ENCODE peak calls at places on chromosomes 4 and X, in six cellular contexts. I, Y, G, P, Q and J are unnamed samples.

GRCh38 chr4:54539500-54540029 is 118.2 kb upstream of the KIT start:
- DNase-seq in I (peak), Y (no peak), G (peak), P (peak), Q (peak), J (peak)

GRCh38 chr4:150583287-150584197 is 1.6 kb downstream of the MAB21L2 start:
- DNase-seq in I (peak), Y (no peak), G (peak), P (no peak), Q (peak), J (peak)

GRCh38 chr4:177001271-177002175 is 208.8 kb upstream of the VEGFC start:
- DNase-seq in I (no peak), Y (no peak), G (peak), P (no peak), Q (peak), J (no peak)

GRCh38 chrX:150200820-150201287 is 162.3 kb upstream of the MAMLD1 start:
- DNase-seq in I (peak), Y (no peak), G (peak), P (peak), Q (peak), J (peak)

GRCh38 chr4:28788929-28789490 is 1928.4 kb downstream of the STIM2 start:
- DNase-seq in I (no peak), Y (no peak), G (no peak), P (peak), Q (no peak), J (no peak)

GRCh38 chr4:173700650-173701049 is 170.6 kb upstream of the HAND2 start:
- DNase-seq in I (no peak), Y (no peak), G (no peak), P (no peak), Q (no peak), J (no peak)

GRCh38 chrX:51459125-51459524 is 37.3 kb downstream of the NUDT11 start:
- DNase-seq in I (no peak), Y (peak), G (peak), P (peak), Q (peak), J (no peak)

GRCh38 chr4:169986369-169986768 is 39.8 kb downstream of the MFAP3L start:
- DNase-seq in I (no peak), Y (no peak), G (no peak), P (peak), Q (no peak), J (no peak)

GRCh38 chrX:23898412-23898959 is 9.3 kb downstream of the APOO start:
- DNase-seq in I (no peak), Y (no peak), G (peak), P (no peak), Q (no peak), J (no peak)